ENCODE peak calls at places on chromosomes 4 and X, in five cellular contexts. Q is neuronal stem cell, N is IMR-90, M is H1, R is mesenchymal stem cell. X is an unnamed sample.

GRCh38 chr4:21901831-21902230 is 46.7 kb downstream of the KCNIP4 start:
- DNase-seq in Q (no peak), N (peak; percentile 62), M (no peak), R (peak; percentile 18), X (no peak)

GRCh38 chrX:150348365-150348764 is 14.8 kb upstream of the MAMLD1 start:
- DNase-seq in Q (no peak), N (no peak), M (peak; percentile 53), R (no peak), X (peak; percentile 92)

GRCh38 chrX:10011261-10011931 is 44.2 kb downstream of the CLDN34 start:
- DNase-seq in Q (no peak), N (peak; percentile 29), M (no peak), R (peak; percentile 73), X (peak; percentile 57)

GRCh38 chr4:136489101-136489500 is 1043.2 kb downstream of the PCDH18 start:
- DNase-seq in Q (no peak), N (no peak), M (no peak), R (no peak), X (no peak)

GRCh38 chrX:13164611-13165010 is 120.2 kb upstream of the FAM9C start:
- DNase-seq in Q (no peak), N (no peak), M (no peak), R (no peak), X (peak; percentile 67)

GRCh38 chr4:5409237-5409636 is 299.1 kb downstream of the EVC2 start:
- DNase-seq in Q (no peak), N (peak; percentile 31), M (no peak), R (no peak), X (no peak)

GRCh38 chr4:87093443-87094123 is 126.8 kb downstream of the KLHL8 start:
- DNase-seq in Q (peak; percentile 38), N (peak; percentile 72), M (no peak), R (peak; percentile 65), X (peak; percentile 76)

GRCh38 chrX:1190596-1191145 is 21.8 kb downstream of the CRLF2 start:
- DNase-seq in Q (no peak), N (no peak), M (peak; percentile 28), R (no peak), X (no peak)

GRCh38 chr4:182219400-182219799 is 23.8 kb upstream of the TENM3 start:
- DNase-seq in Q (no peak), N (peak; percentile 64), M (no peak), R (no peak), X (peak; percentile 53)

GRCh38 chr4:158572608-158573007 is 50.9 kb downstream of the RXFP1 start:
- DNase-seq in Q (no peak), N (no peak), M (no peak), R (no peak), X (no peak)
- H2BK15ac ChIP-seq in Q (no peak overlapping the region), N (no peak overlapping the region), M (no peak overlapping the region), R (no peak overlapping the region), X (no peak overlapping the region)

GRCh38 chr4:76831475-76832390 is 66.2 kb downstream of the SOWAHB start:
- DNase-seq in Q (no peak), N (peak; percentile 55), M (no peak), R (peak; percentile 82), X (no peak)
- H2AK5ac ChIP-seq in Q (no peak overlapping the region), N (peak overlapping the region; percentile 94), M (no peak overlapping the region), R (no peak overlapping the region), X (no peak overlapping the region)

GRCh38 chr4:98686046-98686385 is 27.6 kb upstream of the TSPAN5 start:
- DNase-seq in Q (no peak), N (no peak), M (no peak), R (no peak), X (no peak)
- H3K36me3 ChIP-seq in Q (no peaks in the 10 kb centered on the region), N (no peaks in the 10 kb centered on the region), M (no peaks in the 10 kb centered on the region), R (no peaks in the 10 kb centered on the region), X (no peaks in the 10 kb centered on the region)

DNA sequence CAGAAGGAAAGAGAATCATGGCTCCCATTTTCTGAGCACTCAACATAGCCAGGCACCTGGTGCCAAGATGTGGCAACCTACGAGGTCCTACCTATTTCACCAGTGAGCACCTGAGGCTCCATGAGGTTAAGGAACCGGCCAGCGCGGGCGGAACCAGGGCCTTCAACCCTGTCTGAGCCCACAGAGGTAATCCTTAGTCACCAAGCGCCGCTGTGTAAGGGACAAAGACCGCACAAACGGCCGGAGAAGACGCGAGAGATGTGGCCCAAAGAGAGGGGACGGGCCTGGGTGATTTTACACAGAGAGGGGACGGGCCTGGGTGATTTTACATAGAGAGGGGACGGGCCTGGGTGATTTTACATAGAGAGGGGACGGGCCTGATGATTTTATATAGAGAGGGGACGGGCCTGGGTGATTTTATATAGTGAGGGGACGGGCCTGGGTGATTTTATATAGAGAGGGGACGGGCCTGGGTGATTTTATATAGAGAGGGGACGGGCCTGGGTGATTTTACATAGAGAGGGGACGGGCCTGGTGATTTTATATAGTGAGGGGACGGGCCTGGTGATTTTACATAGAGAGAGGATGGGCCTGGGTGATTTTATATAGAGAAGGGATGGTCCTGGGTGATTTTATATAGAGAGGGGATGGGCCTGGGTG is 114.2 kb downstream of the SMIM20 start:
- DNase-seq in Q (no peak), N (no peak), M (peak; percentile 62), R (no peak), X (peak; percentile 61)
- H2BK15ac ChIP-seq in Q (no peak overlapping the region), N (no peak overlapping the region), M (no peak overlapping the region), R (peak overlapping the region; percentile 68), X (no peak overlapping the region)

GRCh38 chr4:7826176-7826908 is 113.3 kb downstream of the AFAP1 start:
- DNase-seq in Q (no peak), N (no peak), M (no peak), R (no peak), X (no peak)
- H2AK5ac ChIP-seq in Q (peak overlapping the region; percentile 34), N (peak overlapping the region; percentile 29), M (no peak overlapping the region), R (peak overlapping the region; percentile 28), X (no peak overlapping the region)

GRCh38 chr4:24570172-24570571 is 14.2 kb downstream of the DHX15 start:
- DNase-seq in Q (no peak), N (no peak), M (no peak), R (no peak), X (no peak)
- H3K36me3 ChIP-seq in Q (peaks cover 12% of the 10 kb centered on the region), N (peaks cover 25% of the 10 kb centered on the region), M (peaks cover 4% of the 10 kb centered on the region), R (peaks cover 15% of the 10 kb centered on the region), X (peaks cover 2% of the 10 kb centered on the region)

DNA sequence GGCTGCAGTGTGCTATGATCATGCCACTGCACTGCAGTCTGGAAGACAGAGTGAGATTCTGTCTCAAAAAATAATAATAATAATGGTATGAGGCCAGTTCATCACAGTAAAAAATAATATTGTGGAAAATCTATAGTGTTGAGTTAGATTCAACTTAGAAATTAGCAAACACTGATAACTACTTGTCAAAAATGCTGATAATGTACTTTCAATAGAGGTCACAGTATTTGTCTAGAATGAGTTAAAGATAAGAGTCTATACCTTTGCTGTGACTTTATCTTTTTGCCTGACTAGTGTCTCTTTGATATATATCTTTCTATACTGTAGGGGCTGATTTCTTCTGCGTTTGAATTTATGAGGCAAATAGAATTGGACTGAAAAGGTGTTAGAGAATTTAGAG is 430.6 kb downstream of the RPA4 start:
- DNase-seq in Q (no peak), N (no peak), M (no peak), R (no peak), X (no peak)
- H2BK15ac ChIP-seq in Q (no peak overlapping the region), N (no peak overlapping the region), M (no peak overlapping the region), R (no peak overlapping the region), X (no peak overlapping the region)

GRCh38 chrX:2500681-2501151 is at the start of the genes DHRSX and ZBED1:
- DNase-seq in Q (peak; percentile 56), N (no peak), M (peak; percentile 67), R (peak; percentile 38), X (peak; percentile 48)
- H2AK5ac ChIP-seq in Q (peak within 1 kb of the TSS; percentile 98), N (peak within 1 kb of the TSS; percentile 50), M (no peak within 1 kb of the TSS), R (peak within 1 kb of the TSS; percentile 87), X (no peak within 1 kb of the TSS)